ENCODE peak calls at places on chromosome 9, in four cellular contexts. One of them, this sample, is unnamed.

GRCh38 chr9:20620658-20621552 is 1.4 kb downstream of the MLLT3 start:
- DNase-seq in astrocyte: peak; percentile 39
- DNase-seq in mammary epithelial cell: peak; percentile 40
- DNase-seq in PC-9: no peak
- DNase-seq in this sample: no peak

GRCh38 chr9:16519001-16519400 is 351.5 kb downstream of the BNC2 start:
- DNase-seq in mammary epithelial cell: no peak
- DNase-seq in astrocyte: no peak
- DNase-seq in PC-9: no peak
- DNase-seq in this sample: no peak

GRCh38 chr9:99171225-99172128 is 50.3 kb downstream of the ALG2 start:
- DNase-seq in PC-9: no peak
- DNase-seq in astrocyte: no peak
- DNase-seq in mammary epithelial cell: no peak
- DNase-seq in this sample: no peak

GRCh38 chr9:120394058-120394669 is 185.8 kb downstream of the CDK5RAP2 start:
- DNase-seq in mammary epithelial cell: peak; percentile 89
- DNase-seq in astrocyte: peak; percentile 96
- DNase-seq in PC-9: peak; percentile 42
- DNase-seq in this sample: no peak

GRCh38 chr9:105114956-105115728 is 129.3 kb upstream of the SLC44A1 start:
- DNase-seq in PC-9: no peak
- DNase-seq in astrocyte: peak; percentile 40
- DNase-seq in mammary epithelial cell: no peak
- DNase-seq in this sample: no peak

GRCh38 chr9:12266758-12267157 is 426.4 kb upstream of the TYRP1 start:
- DNase-seq in PC-9: no peak
- DNase-seq in mammary epithelial cell: no peak
- DNase-seq in astrocyte: no peak
- DNase-seq in this sample: no peak

GRCh38 chr9:107945493-107945892 is 455.9 kb upstream of the KLF4 start:
- DNase-seq in PC-9: no peak
- DNase-seq in mammary epithelial cell: no peak
- DNase-seq in astrocyte: no peak
- DNase-seq in this sample: peak; percentile 45

GRCh38 chr9:1208185-1208584 is 158.0 kb downstream of the DMRT2 start:
- DNase-seq in PC-9: no peak
- DNase-seq in astrocyte: peak; percentile 42
- DNase-seq in mammary epithelial cell: no peak
- DNase-seq in this sample: no peak

GRCh38 chr9:132547976-132548730 is 34.3 kb upstream of the BARHL1 start:
- DNase-seq in astrocyte: no peak
- DNase-seq in PC-9: no peak
- DNase-seq in mammary epithelial cell: no peak
- DNase-seq in this sample: peak; percentile 96

GRCh38 chr9:79185866-79186265 is 385.9 kb upstream of the TLE4 start:
- DNase-seq in PC-9: no peak
- DNase-seq in astrocyte: peak; percentile 90
- DNase-seq in mammary epithelial cell: no peak
- DNase-seq in this sample: no peak

GRCh38 chr9:27765931-27766835 is 192.9 kb upstream of the C9orf72 start:
- DNase-seq in PC-9: no peak
- DNase-seq in mammary epithelial cell: no peak
- DNase-seq in astrocyte: peak; percentile 33
- DNase-seq in this sample: no peak

GRCh38 chr9:137353223-137354152 is 51.4 kb upstream of the NRARP start:
- DNase-seq in astrocyte: no peak
- DNase-seq in PC-9: no peak
- DNase-seq in mammary epithelial cell: no peak
- DNase-seq in this sample: no peak

GRCh38 chr9:123894822-123895221 is 35.1 kb downstream of the DENND1A start:
- DNase-seq in PC-9: no peak
- DNase-seq in astrocyte: no peak
- DNase-seq in mammary epithelial cell: no peak
- DNase-seq in this sample: no peak

GRCh38 chr9:108953983-108954574 is 19.9 kb downstream of the ABITRAM start:
- DNase-seq in astrocyte: peak; percentile 51
- DNase-seq in mammary epithelial cell: peak; percentile 16
- DNase-seq in PC-9: no peak
- DNase-seq in this sample: peak; percentile 80

GRCh38 chr9:126860077-126860756 is at the start of gene ZBTB34:
- DNase-seq in mammary epithelial cell: peak; percentile 47
- DNase-seq in astrocyte: no peak
- DNase-seq in PC-9: peak; percentile 44
- DNase-seq in this sample: peak; percentile 87

GRCh38 chr9:133005221-133005760 is 25.5 kb upstream of the GTF3C5 start:
- DNase-seq in mammary epithelial cell: no peak
- DNase-seq in PC-9: no peak
- DNase-seq in astrocyte: no peak
- DNase-seq in this sample: no peak

GRCh38 chr9:126071076-126071750 is 255.4 kb upstream of the MVB12B start:
- DNase-seq in astrocyte: no peak
- DNase-seq in mammary epithelial cell: no peak
- DNase-seq in PC-9: no peak
- DNase-seq in this sample: no peak

GRCh38 chr9:8863886-8864881 is 1064.6 kb upstream of the DMAC1 start:
- DNase-seq in mammary epithelial cell: no peak
- DNase-seq in astrocyte: peak; percentile 67
- DNase-seq in PC-9: no peak
- DNase-seq in this sample: no peak

GRCh38 chr9:136972335-136972734 is 5.0 kb upstream of the PTGDS start:
- DNase-seq in PC-9: no peak
- DNase-seq in astrocyte: no peak
- DNase-seq in mammary epithelial cell: no peak
- DNase-seq in this sample: no peak

GRCh38 chr9:83622433-83622813 is 520 bp upstream of the IDNK start:
- DNase-seq in astrocyte: no peak
- DNase-seq in mammary epithelial cell: no peak
- DNase-seq in PC-9: no peak
- DNase-seq in this sample: peak; percentile 60

GRCh38 chr9:129676287-129676686 is 10.8 kb downstream of the PRRX2 start:
- DNase-seq in astrocyte: no peak
- DNase-seq in PC-9: no peak
- DNase-seq in mammary epithelial cell: no peak
- DNase-seq in this sample: no peak

GRCh38 chr9:101462558-101462957 is 27.0 kb upstream of the ALDOB start:
- DNase-seq in mammary epithelial cell: no peak
- DNase-seq in astrocyte: peak; percentile 61
- DNase-seq in PC-9: peak; percentile 49
- DNase-seq in this sample: no peak

GRCh38 chr9:581673-582497 is 259.6 kb upstream of the DMRT1 start:
- DNase-seq in mammary epithelial cell: no peak
- DNase-seq in astrocyte: no peak
- DNase-seq in PC-9: no peak
- DNase-seq in this sample: no peak

GRCh38 chr9:129367287-129367686 is 189.2 kb upstream of the IER5L start:
- DNase-seq in PC-9: no peak
- DNase-seq in astrocyte: no peak
- DNase-seq in mammary epithelial cell: no peak
- DNase-seq in this sample: no peak

GRCh38 chr9:99807276-99807852 is 14.3 kb upstream of the NR4A3 start:
- DNase-seq in astrocyte: peak; percentile 32
- DNase-seq in mammary epithelial cell: peak; percentile 63
- DNase-seq in PC-9: peak; percentile 73
- DNase-seq in this sample: peak; percentile 85

GRCh38 chr9:68844623-68845612 is 139.9 kb downstream of the PIP5K1B start:
- DNase-seq in PC-9: no peak
- DNase-seq in astrocyte: no peak
- DNase-seq in mammary epithelial cell: no peak
- DNase-seq in this sample: peak; percentile 75

GRCh38 chr9:77417570-77417969 is 230.6 kb downstream of the GNA14 start:
- DNase-seq in PC-9: peak; percentile 71
- DNase-seq in astrocyte: peak; percentile 23
- DNase-seq in mammary epithelial cell: no peak
- DNase-seq in this sample: no peak

GRCh38 chr9:5515261-5515650 is 4.9 kb downstream of the PDCD1LG2 start:
- DNase-seq in mammary epithelial cell: no peak
- DNase-seq in PC-9: no peak
- DNase-seq in astrocyte: peak; percentile 60
- DNase-seq in this sample: no peak

GRCh38 chr9:93252781-93253530 is 69.0 kb downstream of the WNK2 start:
- DNase-seq in mammary epithelial cell: no peak
- DNase-seq in PC-9: no peak
- DNase-seq in astrocyte: no peak
- DNase-seq in this sample: no peak

GRCh38 chr9:135332979-135333748 is 146.4 kb upstream of the PPP1R26 start:
- DNase-seq in mammary epithelial cell: no peak
- DNase-seq in astrocyte: no peak
- DNase-seq in PC-9: no peak
- DNase-seq in this sample: no peak

GRCh38 chr9:113320051-113320450 is 16.9 kb upstream of the RNF183 start:
- DNase-seq in mammary epithelial cell: no peak
- DNase-seq in astrocyte: no peak
- DNase-seq in PC-9: no peak
- DNase-seq in this sample: no peak

GRCh38 chr9:104503963-104504362 is at the start of gene OR13F1:
- DNase-seq in PC-9: no peak
- DNase-seq in astrocyte: no peak
- DNase-seq in mammary epithelial cell: no peak
- DNase-seq in this sample: no peak

GRCh38 chr9:121398374-121398773 is 28.3 kb upstream of the STOM start:
- DNase-seq in mammary epithelial cell: peak; percentile 100
- DNase-seq in PC-9: no peak
- DNase-seq in astrocyte: peak; percentile 100
- DNase-seq in this sample: no peak

GRCh38 chr9:81312346-81312745 is 377.0 kb downstream of the TLE1 start:
- DNase-seq in astrocyte: no peak
- DNase-seq in PC-9: no peak
- DNase-seq in mammary epithelial cell: no peak
- DNase-seq in this sample: no peak

GRCh38 chr9:18748106-18748719 is 274.3 kb downstream of the ADAMTSL1 start:
- DNase-seq in mammary epithelial cell: no peak
- DNase-seq in PC-9: no peak
- DNase-seq in astrocyte: peak; percentile 24
- DNase-seq in this sample: no peak
- H2AFZ ChIP-seq in mammary epithelial cell: no peak overlapping the region
- H2AFZ ChIP-seq in PC-9: no peak overlapping the region
- H2AFZ ChIP-seq in astrocyte: no peak overlapping the region
- H2AFZ ChIP-seq in this sample: no peak overlapping the region

GRCh38 chr9:22170990-22171663 is 162.0 kb upstream of the CDKN2B start:
- DNase-seq in PC-9: no peak
- DNase-seq in astrocyte: no peak
- DNase-seq in mammary epithelial cell: no peak
- DNase-seq in this sample: peak; percentile 67
- H3K4me2 ChIP-seq in PC-9: no peak overlapping the region
- H3K4me2 ChIP-seq in astrocyte: no peak overlapping the region
- H3K4me2 ChIP-seq in mammary epithelial cell: no peak overlapping the region
- H3K4me2 ChIP-seq in this sample: peak overlapping the region; percentile 21

GRCh38 chr9:118631956-118632355 is 737.3 kb downstream of the BRINP1 start:
- DNase-seq in astrocyte: no peak
- DNase-seq in mammary epithelial cell: no peak
- DNase-seq in PC-9: no peak
- DNase-seq in this sample: no peak

GRCh38 chr9:118635416-118635815 is 733.8 kb downstream of the BRINP1 start:
- DNase-seq in astrocyte: no peak
- DNase-seq in mammary epithelial cell: no peak
- DNase-seq in PC-9: no peak
- DNase-seq in this sample: no peak

GRCh38 chr9:118643118-118643517 is 726.1 kb downstream of the BRINP1 start:
- DNase-seq in astrocyte: peak; percentile 68
- DNase-seq in PC-9: peak; percentile 53
- DNase-seq in mammary epithelial cell: peak; percentile 87
- DNase-seq in this sample: no peak

GRCh38 chr9:118640836-118641557 is 728.2 kb downstream of the BRINP1 start:
- DNase-seq in PC-9: no peak
- DNase-seq in astrocyte: peak; percentile 61
- DNase-seq in mammary epithelial cell: peak; percentile 64
- DNase-seq in this sample: no peak

GRCh38 chr9:118637681-118638080 is 731.6 kb downstream of the BRINP1 start:
- DNase-seq in mammary epithelial cell: no peak
- DNase-seq in astrocyte: no peak
- DNase-seq in PC-9: no peak
- DNase-seq in this sample: no peak
- H2AFZ ChIP-seq in mammary epithelial cell: no peak overlapping the region
- H2AFZ ChIP-seq in astrocyte: no peak overlapping the region
- H2AFZ ChIP-seq in PC-9: no peak overlapping the region
- H2AFZ ChIP-seq in this sample: no peak overlapping the region

GRCh38 chr9:37946971-37947370 is 43.0 kb upstream of the SLC25A51 start:
- DNase-seq in mammary epithelial cell: no peak
- DNase-seq in PC-9: no peak
- DNase-seq in astrocyte: no peak
- DNase-seq in this sample: no peak
- H3K4me2 ChIP-seq in mammary epithelial cell: no peak overlapping the region
- H3K4me2 ChIP-seq in PC-9: no peak overlapping the region
- H3K4me2 ChIP-seq in astrocyte: no peak overlapping the region
- H3K4me2 ChIP-seq in this sample: no peak overlapping the region

DNA sequence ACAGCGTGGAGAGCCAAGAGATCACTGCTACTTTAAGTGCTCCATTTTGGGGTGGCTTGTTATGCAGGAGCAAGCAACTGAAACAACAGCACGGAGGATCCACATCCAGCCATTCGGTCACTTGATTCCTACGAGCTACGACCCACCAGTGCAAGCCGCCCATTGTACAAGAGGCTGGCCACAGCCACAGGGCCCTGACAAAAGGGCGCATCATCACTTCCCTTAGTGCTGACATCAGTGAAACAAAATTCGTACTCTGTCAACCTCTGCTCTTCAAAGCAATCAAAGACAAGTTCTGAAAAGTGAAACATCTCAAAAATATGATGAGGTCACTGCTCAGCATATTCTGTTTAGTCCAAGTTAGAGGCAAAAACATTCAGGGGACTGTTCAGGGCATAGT is 168.4 kb downstream of the GADD45G start:
- DNase-seq in mammary epithelial cell: no peak
- DNase-seq in astrocyte: no peak
- DNase-seq in PC-9: no peak
- DNase-seq in this sample: no peak
- H2AFZ ChIP-seq in mammary epithelial cell: no peak overlapping the region
- H2AFZ ChIP-seq in astrocyte: no peak overlapping the region
- H2AFZ ChIP-seq in PC-9: no peak overlapping the region
- H2AFZ ChIP-seq in this sample: no peak overlapping the region

DNA sequence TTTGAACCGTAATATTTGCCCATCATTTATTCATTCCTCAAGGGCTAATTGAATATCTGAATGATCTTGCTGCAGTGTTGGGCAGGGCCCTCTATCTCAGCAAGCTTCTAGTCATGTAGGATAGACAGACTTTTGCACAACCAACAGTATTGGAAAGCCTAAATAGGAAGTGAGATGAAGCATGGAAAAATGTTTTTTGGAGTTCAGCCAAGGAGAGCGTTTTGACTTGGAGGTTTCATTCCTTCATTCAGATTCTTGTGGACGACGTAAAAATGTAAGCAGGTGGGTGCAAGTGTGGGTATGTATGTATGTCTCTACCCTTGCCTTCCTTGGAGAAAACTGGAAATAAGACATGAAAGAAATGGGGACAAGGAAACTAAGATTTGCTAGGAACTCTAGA is 15.5 kb downstream of the DAPK1 start:
- DNase-seq in PC-9: no peak
- DNase-seq in astrocyte: no peak
- DNase-seq in mammary epithelial cell: no peak
- DNase-seq in this sample: no peak
- H3K4me2 ChIP-seq in PC-9: no peak overlapping the region
- H3K4me2 ChIP-seq in astrocyte: no peak overlapping the region
- H3K4me2 ChIP-seq in mammary epithelial cell: no peak overlapping the region
- H3K4me2 ChIP-seq in this sample: no peak overlapping the region